ENCODE peak calls at places on chromosome X, in seven cellular contexts. One of them, this sample, is unnamed.

GRCh38 chrX:71606536-71607216 is 11.6 kb downstream of the CXCR3 start:
- DNase-seq in activated T-cell treated with anti-CD3 and anti-CD28 coated beads for 24 hours: no peak
- DNase-seq in HepG2: no peak
- DNase-seq in KBM-7: peak; percentile 31
- DNase-seq in cardiac fibroblast: no peak
- DNase-seq in DMS153: no peak
- DNase-seq in neural progenitor cell: no peak
- DNase-seq in this sample: no peak

GRCh38 chrX:43552703-43553102 is 103.4 kb upstream of the MAOA start:
- DNase-seq in activated T-cell treated with anti-CD3 and anti-CD28 coated beads for 24 hours: no peak
- DNase-seq in HepG2: no peak
- DNase-seq in KBM-7: no peak
- DNase-seq in cardiac fibroblast: no peak
- DNase-seq in DMS153: no peak
- DNase-seq in neural progenitor cell: no peak
- DNase-seq in this sample: no peak

GRCh38 chrX:73561791-73562190 is 1.2 kb upstream of the CHIC1 start:
- DNase-seq in activated T-cell treated with anti-CD3 and anti-CD28 coated beads for 24 hours: no peak
- DNase-seq in HepG2: no peak
- DNase-seq in KBM-7: no peak
- DNase-seq in cardiac fibroblast: peak; percentile 67
- DNase-seq in DMS153: no peak
- DNase-seq in neural progenitor cell: no peak
- DNase-seq in this sample: no peak

GRCh38 chrX:10529344-10529743 is 91.0 kb downstream of the MID1 start:
- DNase-seq in activated T-cell treated with anti-CD3 and anti-CD28 coated beads for 24 hours: no peak
- DNase-seq in HepG2: no peak
- DNase-seq in KBM-7: peak; percentile 5
- DNase-seq in cardiac fibroblast: peak; percentile 69
- DNase-seq in DMS153: no peak
- DNase-seq in neural progenitor cell: no peak
- DNase-seq in this sample: no peak

GRCh38 chrX:51336584-51336983 is 4.0 kb downstream of the NUDT10 start:
- DNase-seq in activated T-cell treated with anti-CD3 and anti-CD28 coated beads for 24 hours: no peak
- DNase-seq in HepG2: peak; percentile 13
- DNase-seq in KBM-7: peak; percentile 52
- DNase-seq in cardiac fibroblast: peak; percentile 51
- DNase-seq in DMS153: no peak
- DNase-seq in neural progenitor cell: peak; percentile 71
- DNase-seq in this sample: peak; percentile 62

GRCh38 chrX:53223955-53224859 is 800 bp downstream of the KDM5C start:
- DNase-seq in activated T-cell treated with anti-CD3 and anti-CD28 coated beads for 24 hours: no peak
- DNase-seq in HepG2: peak; percentile 13
- DNase-seq in KBM-7: no peak
- DNase-seq in cardiac fibroblast: peak; percentile 14
- DNase-seq in DMS153: no peak
- DNase-seq in neural progenitor cell: peak; percentile 55
- DNase-seq in this sample: peak; percentile 57

GRCh38 chrX:78024349-78025108 is 55.1 kb upstream of the PGAM4 start:
- DNase-seq in activated T-cell treated with anti-CD3 and anti-CD28 coated beads for 24 hours: no peak
- DNase-seq in HepG2: peak; percentile 45
- DNase-seq in KBM-7: peak; percentile 68
- DNase-seq in cardiac fibroblast: peak; percentile 14
- DNase-seq in DMS153: peak; percentile 13
- DNase-seq in neural progenitor cell: peak; percentile 2
- DNase-seq in this sample: peak; percentile 50

GRCh38 chrX:154486052-154486395 is 391 bp downstream of the UBL4A start:
- DNase-seq in activated T-cell treated with anti-CD3 and anti-CD28 coated beads for 24 hours: no peak
- DNase-seq in HepG2: no peak
- DNase-seq in KBM-7: peak; percentile 37
- DNase-seq in cardiac fibroblast: no peak
- DNase-seq in DMS153: no peak
- DNase-seq in neural progenitor cell: no peak
- DNase-seq in this sample: peak; percentile 57

GRCh38 chrX:42290608-42291007 is 367.3 kb upstream of the CASK start:
- DNase-seq in activated T-cell treated with anti-CD3 and anti-CD28 coated beads for 24 hours: no peak
- DNase-seq in HepG2: peak; percentile 1
- DNase-seq in KBM-7: peak; percentile 53
- DNase-seq in cardiac fibroblast: peak; percentile 1
- DNase-seq in DMS153: no peak
- DNase-seq in neural progenitor cell: peak; percentile 11
- DNase-seq in this sample: no peak